ENCODE peak calls at places on chromosomes 12 and 14, in four cellular contexts. O is aorta, A is fibroblast of pulmonary artery, Z is left ventricle myocardium inferior. P is an unnamed sample.

GRCh38 chr14:71765505-71765904 is 166.7 kb upstream of the RGS6 start:
- DNase-seq in O (no peak), A (no peak), Z (no peak), P (no peak)

GRCh38 chr14:99320105-99320572 is 48.1 kb upstream of the BCL11B start:
- DNase-seq in O (no peak), A (peak), Z (peak), P (peak)

GRCh38 chr12:83190631-83191390 is 504.1 kb downstream of the TMTC2 start:
- DNase-seq in O (no peak), A (no peak), Z (no peak), P (no peak)

GRCh38 chr12:28034271-28034670 is 61.7 kb upstream of the PTHLH start:
- DNase-seq in O (no peak), A (no peak), Z (no peak), P (no peak)

GRCh38 chr12:40464121-40464520 is 228.1 kb upstream of the CNTN1 start:
- DNase-seq in O (no peak), A (no peak), Z (no peak), P (no peak)

GRCh38 chr14:71467419-71467818 is 464.8 kb upstream of the RGS6 start:
- DNase-seq in O (no peak), A (peak), Z (no peak), P (no peak)

GRCh38 chr14:105049753-105050550 is 15.3 kb downstream of the GPR132 start:
- DNase-seq in O (no peak), A (no peak), Z (no peak), P (no peak)

GRCh38 chr12:122452701-122453285 is 30.3 kb upstream of the CLIP1 start:
- DNase-seq in O (no peak), A (no peak), Z (no peak), P (peak)

GRCh38 chr14:63650336-63650952 is 8.8 kb upstream of the WDR89 start:
- DNase-seq in O (no peak), A (peak), Z (no peak), P (peak)

GRCh38 chr12:62078020-62078419 is 182.2 kb upstream of the USP15 start:
- DNase-seq in O (no peak), A (no peak), Z (no peak), P (no peak)

GRCh38 chr12:57875753-57876547 is 29.4 kb upstream of the CTDSP2 start:
- DNase-seq in O (no peak), A (no peak), Z (no peak), P (peak)

GRCh38 chr12:128938886-128939285 is 85.6 kb downstream of the GLT1D1 start:
- DNase-seq in O (no peak), A (no peak), Z (no peak), P (no peak)

GRCh38 chr12:24551368-24551767 is 397.5 kb downstream of the BCAT1 start:
- DNase-seq in O (no peak), A (no peak), Z (no peak), P (no peak)

GRCh38 chr14:77000340-77001235 is 27.9 kb downstream of the IRF2BPL start:
- DNase-seq in O (peak), A (peak), Z (peak), P (peak)

GRCh38 chr14:100605230-100605629 is 18.0 kb upstream of the BEGAIN start:
- DNase-seq in O (no peak), A (no peak), Z (no peak), P (no peak)

GRCh38 chr12:102479984-102480383 is 379 bp downstream of the IGF1 start:
- DNase-seq in O (no peak), A (no peak), Z (no peak), P (no peak)
- H3K4me3 ChIP-seq in O (peak), A (no peak), Z (peak), P (peak)

GRCh38 chr12:77625441-77625840 is 205.3 kb upstream of the NAV3 start:
- DNase-seq in O (no peak), A (peak), Z (no peak), P (peak)
- H3K4me3 ChIP-seq in O (no peak), A (no peak), Z (no peak), P (no peak)

DNA sequence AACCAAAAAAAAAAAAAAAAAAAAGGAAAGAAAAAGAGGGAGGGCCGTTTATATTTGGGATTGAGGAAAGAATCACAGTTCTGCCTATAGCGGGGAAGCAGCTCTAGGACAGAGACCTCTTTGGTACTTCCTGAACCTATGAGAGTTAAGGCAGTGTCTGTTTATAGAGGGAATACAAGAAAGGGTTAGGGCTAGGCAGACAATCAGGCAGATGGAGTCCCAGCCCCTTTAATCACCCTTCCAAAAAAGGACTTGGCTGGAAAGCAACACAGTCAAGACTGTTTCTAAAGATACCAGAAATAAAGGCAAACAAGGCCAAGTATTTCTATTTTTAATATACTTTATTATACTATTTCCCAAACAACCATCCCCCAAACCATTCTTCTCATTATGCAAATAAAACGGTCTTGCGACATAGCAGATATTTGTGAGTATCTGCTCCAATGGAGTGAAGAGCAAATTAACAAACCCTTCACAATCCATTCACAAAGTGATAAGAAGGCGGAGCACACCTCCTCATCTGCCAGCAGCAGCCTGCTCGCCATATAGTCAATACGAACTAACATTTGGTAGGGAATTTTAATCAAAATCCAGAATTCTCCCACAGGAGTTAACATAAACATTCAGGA is 679 bp upstream of the GRIP1 start:
- DNase-seq in O (no peak), A (no peak), Z (no peak), P (no peak)
- H3K4me3 ChIP-seq in O (peak), A (no peak), Z (peak), P (no peak)

GRCh38 chr12:644293-644639 is 19.0 kb downstream of the NINJ2 start:
- DNase-seq in O (no peak), A (no peak), Z (no peak), P (no peak)
- H3K4me3 ChIP-seq in O (no peak), A (no peak), Z (peak), P (no peak)